ENCODE peak calls at places on chromosome 21, in ten cellular contexts. K is left kidney; P is fibroblast of mammary gland; Q is neural crest cell; T is kidney tubule cell; C is NCI-H1092 treated with DMSO at 0.1 percent for 48 hours; H is brain microvascular endothelial cell; A is A673; B is hepatic stellate cell; F is stimulated activated CD4-positive, alpha-beta T cell treated with anti-CD3 and anti-CD28 coated beads, TNF-alpha, amount 100 ng/mL, for 48 hours. V is an unnamed sample.

GRCh38 chr21:23633447-23633846 is 1973.8 kb downstream of the MRPL39 start:
- DNase-seq in Q (no peak), A (no peak), P (no peak), K (no peak), T (no peak), F (no peak), C (no peak), H (no peak), B (no peak), V (no peak)

GRCh38 chr21:35179990-35180557 is 131.0 kb upstream of the RUNX1 start:
- DNase-seq in H (peak; percentile 55), K (no peak), T (peak; percentile 80), P (peak; percentile 85), Q (no peak), A (no peak), F (no peak), C (no peak), B (peak; percentile 18), V (no peak)

GRCh38 chr21:34196996-34197395 is 123.6 kb downstream of the MRPS6 start:
- DNase-seq in Q (no peak), K (no peak), C (no peak), H (no peak), F (no peak), B (no peak), T (no peak), A (no peak), P (no peak), V (no peak)

GRCh38 chr21:42062543-42063022 is 8.5 kb upstream of the UMODL1 start:
- DNase-seq in K (no peak), P (no peak), C (peak; percentile 68), Q (no peak), H (no peak), F (peak; percentile 24), T (no peak), A (no peak), B (no peak), V (peak; percentile 79)

GRCh38 chr21:44919913-44920693 is 596 bp downstream of the ITGB2 start:
- DNase-seq in F (no peak), P (no peak), K (no peak), C (no peak), Q (no peak), T (no peak), B (no peak), A (no peak), H (no peak), V (no peak)

GRCh38 chr21:46155514-46156377 is at the start of gene FTCD:
- DNase-seq in B (no peak), C (no peak), A (no peak), P (no peak), Q (no peak), T (peak; percentile 19), H (no peak), F (no peak), K (peak; percentile 46), V (peak; percentile 42)

GRCh38 chr21:26715878-26716506 is 129.2 kb downstream of the ADAMTS1 start:
- DNase-seq in T (peak; percentile 59), H (peak; percentile 51), C (peak; percentile 66), A (peak; percentile 73), P (peak; percentile 57), B (peak; percentile 47), Q (peak; percentile 53), F (no peak), K (peak; percentile 80), V (no peak)

GRCh38 chr21:39051561-39051949 is 131.7 kb downstream of the PSMG1 start:
- DNase-seq in H (peak; percentile 37), F (no peak), B (peak; percentile 74), T (peak; percentile 97), P (peak; percentile 87), Q (no peak), K (peak; percentile 37), A (no peak), C (no peak), V (no peak)

GRCh38 chr21:39111928-39112327 is 71.3 kb downstream of the PSMG1 start:
- DNase-seq in T (no peak), A (no peak), P (peak; percentile 26), B (no peak), H (no peak), Q (no peak), F (no peak), C (no peak), K (no peak), V (no peak)

GRCh38 chr21:44053567-44053966 is 41.5 kb downstream of the TRAPPC10 start:
- DNase-seq in C (no peak), A (no peak), B (no peak), F (no peak), H (no peak), T (no peak), P (no peak), K (no peak), Q (no peak), V (no peak)

GRCh38 chr21:35216966-35217365 is 167.9 kb upstream of the RUNX1 start:
- DNase-seq in K (peak; percentile 80), P (no peak), F (no peak), H (no peak), Q (no peak), B (no peak), A (no peak), T (no peak), C (no peak), V (no peak)

GRCh38 chr21:32861871-32862270 is 90.3 kb upstream of the PAXBP1 start:
- DNase-seq in A (no peak), F (no peak), K (no peak), C (no peak), B (no peak), T (no peak), P (peak; percentile 78), Q (no peak), H (no peak), V (no peak)

GRCh38 chr21:15414057-15414456 is 315.7 kb upstream of the USP25 start:
- DNase-seq in T (no peak), Q (no peak), A (no peak), P (peak; percentile 15), K (no peak), F (no peak), B (no peak), C (no peak), H (no peak), V (no peak)

GRCh38 chr21:29637553-29637952 is 302.2 kb downstream of the GRIK1 start:
- DNase-seq in K (no peak), F (no peak), T (no peak), B (no peak), C (no peak), A (no peak), P (no peak), H (no peak), Q (no peak), V (no peak)

V was measured in stimulated activated effector memory CD8-positive, alpha-beta T cell treated with anti-CD3 and anti-CD28 coated beads, Interleukin-12 subunit alpha, Interleukin-12 subunit beta, amount 100 ng/mL, for 72 hours.